ENCODE peak calls at places on chromosomes 11 and 22, in five cellular contexts. S, L, Q, Y and F are unnamed samples.

GRCh38 chr11:9530020-9530628 is 43.3 kb upstream of the WEE1 start:
- DNase-seq in S (no peak), L (no peak), Q (no peak), Y (no peak), F (no peak)

GRCh38 chr11:68690671-68691401 is 6.5 kb downstream of the GAL start:
- DNase-seq in S (no peak), L (no peak), Q (peak), Y (no peak), F (no peak)

GRCh38 chr11:88106685-88107084 is 68.6 kb downstream of the RAB38 start:
- DNase-seq in S (no peak), L (no peak), Q (no peak), Y (no peak), F (no peak)

GRCh38 chr22:29011200-29011867 is 50.3 kb downstream of the C22orf31 start:
- DNase-seq in S (no peak), L (peak), Q (no peak), Y (no peak), F (peak)

GRCh38 chr11:129319751-129320150 is 55.9 kb upstream of the BARX2 start:
- DNase-seq in S (no peak), L (no peak), Q (no peak), Y (no peak), F (no peak)

GRCh38 chr22:49803134-49803533 is 24.5 kb downstream of the BRD1 start:
- DNase-seq in S (no peak), L (no peak), Q (no peak), Y (no peak), F (no peak)

GRCh38 chr11:128695539-128696221 is 1.8 kb downstream of the FLI1 start:
- DNase-seq in S (no peak), L (peak), Q (peak), Y (no peak), F (no peak)

GRCh38 chr11:93524173-93524536 is 19.0 kb downstream of the SMCO4 start:
- DNase-seq in S (no peak), L (no peak), Q (no peak), Y (no peak), F (no peak)

GRCh38 chr11:47980093-47980906 is at the start of gene PTPRJ:
- DNase-seq in S (peak), L (peak), Q (peak), Y (no peak), F (peak)

GRCh38 chr11:2513441-2513840 is 68.6 kb downstream of the KCNQ1 start:
- DNase-seq in S (no peak), L (peak), Q (no peak), Y (no peak), F (no peak)

GRCh38 chr11:102343789-102344188 is 3.2 kb upstream of the BIRC2 start:
- DNase-seq in S (no peak), L (no peak), Q (no peak), Y (no peak), F (no peak)

GRCh38 chr11:2584812-2585565 is 114.8 kb downstream of the KCNQ1OT1 start:
- DNase-seq in S (peak), L (no peak), Q (peak), Y (no peak), F (peak)

GRCh38 chr11:15073361-15074205 is at the start of gene CALCB:
- DNase-seq in S (no peak), L (no peak), Q (no peak), Y (no peak), F (no peak)

GRCh38 chr22:35192121-35192918 is 65.0 kb upstream of the HMGXB4 start:
- DNase-seq in S (no peak), L (no peak), Q (no peak), Y (no peak), F (no peak)

GRCh38 chr11:94315664-94316063 is 11.3 kb downstream of the IZUMO1R start:
- DNase-seq in S (no peak), L (no peak), Q (no peak), Y (no peak), F (no peak)

GRCh38 chr22:22878801-22879674 is 8.6 kb upstream of the IGLL5 start:
- DNase-seq in S (no peak), L (no peak), Q (no peak), Y (no peak), F (no peak)

GRCh38 chr11:124143034-124143433 is 27.8 kb downstream of the VWA5A start:
- DNase-seq in S (no peak), L (no peak), Q (no peak), Y (no peak), F (no peak)

GRCh38 chr11:2193099-2193886 is 21.7 kb upstream of the TH start:
- DNase-seq in S (no peak), L (peak), Q (no peak), Y (no peak), F (peak)

GRCh38 chr22:47059076-47059475 is 296.6 kb downstream of the TBC1D22A start:
- DNase-seq in S (no peak), L (no peak), Q (peak), Y (no peak), F (no peak)

GRCh38 chr11:12184696-12185095 is 74.3 kb downstream of the MICAL2 start:
- DNase-seq in S (no peak), L (no peak), Q (no peak), Y (no peak), F (no peak)

GRCh38 chr11:120095516-120095915 is 42.4 kb downstream of the TRIM29 start:
- DNase-seq in S (no peak), L (no peak), Q (no peak), Y (no peak), F (no peak)

GRCh38 chr11:9158898-9159391 is 67.5 kb upstream of the SCUBE2 start:
- DNase-seq in S (no peak), L (no peak), Q (no peak), Y (no peak), F (no peak)

GRCh38 chr11:95359756-95360155 is 128.8 kb upstream of the SESN3 start:
- DNase-seq in S (no peak), L (no peak), Q (no peak), Y (no peak), F (no peak)

GRCh38 chr22:45400046-45400445 is 13.4 kb downstream of the SMC1B start:
- DNase-seq in S (no peak), L (no peak), Q (no peak), Y (no peak), F (no peak)

GRCh38 chr22:22357024-22357868 is 112.7 kb downstream of the VPREB1 start:
- DNase-seq in S (peak), L (peak), Q (peak), Y (peak), F (peak)

GRCh38 chr11:76627541-76628082 is 42.9 kb downstream of the LRRC32 start:
- DNase-seq in S (no peak), L (no peak), Q (peak), Y (no peak), F (no peak)

GRCh38 chr22:47768027-47768426 is 1005.6 kb downstream of the TBC1D22A start:
- DNase-seq in S (no peak), L (no peak), Q (no peak), Y (no peak), F (no peak)

GRCh38 chr11:87473174-87473573 is 435.4 kb downstream of the TMEM135 start:
- DNase-seq in S (no peak), L (no peak), Q (no peak), Y (no peak), F (no peak)

GRCh38 chr11:12625438-12626071 is 48.7 kb upstream of the TEAD1 start:
- DNase-seq in S (no peak), L (no peak), Q (no peak), Y (no peak), F (no peak)

GRCh38 chr11:102727890-102728289 is 3.1 kb upstream of the MMP8 start:
- DNase-seq in S (no peak), L (no peak), Q (no peak), Y (no peak), F (no peak)

GRCh38 chr11:96222102-96222501 is 120.9 kb downstream of the MAML2 start:
- DNase-seq in S (no peak), L (no peak), Q (no peak), Y (no peak), F (no peak)

GRCh38 chr22:19393704-19394103 is 37.8 kb downstream of the HIRA start:
- DNase-seq in S (no peak), L (no peak), Q (no peak), Y (no peak), F (no peak)

GRCh38 chr11:129888451-129888850 is 6.9 kb downstream of the NFRKB start:
- DNase-seq in S (no peak), L (no peak), Q (no peak), Y (no peak), F (no peak)

GRCh38 chr11:46977038-46977818 is 40.7 kb downstream of the CSTPP1 start:
- DNase-seq in S (no peak), L (no peak), Q (no peak), Y (no peak), F (no peak)

GRCh38 chr11:20192641-20193040 is 32.4 kb upstream of the DBX1 start:
- DNase-seq in S (no peak), L (no peak), Q (no peak), Y (no peak), F (no peak)

GRCh38 chr11:102596578-102596977 is 28.6 kb downstream of the MMP20 start:
- DNase-seq in S (no peak), L (no peak), Q (no peak), Y (no peak), F (no peak)

GRCh38 chr22:36359172-36359973 is 28.4 kb downstream of the MYH9 start:
- DNase-seq in S (no peak), L (no peak), Q (no peak), Y (no peak), F (no peak)
- TF ChIP-seq EP300 in S (no peak), L (no peak), Q (no peak), Y (no peak), F (no peak)

DNA sequence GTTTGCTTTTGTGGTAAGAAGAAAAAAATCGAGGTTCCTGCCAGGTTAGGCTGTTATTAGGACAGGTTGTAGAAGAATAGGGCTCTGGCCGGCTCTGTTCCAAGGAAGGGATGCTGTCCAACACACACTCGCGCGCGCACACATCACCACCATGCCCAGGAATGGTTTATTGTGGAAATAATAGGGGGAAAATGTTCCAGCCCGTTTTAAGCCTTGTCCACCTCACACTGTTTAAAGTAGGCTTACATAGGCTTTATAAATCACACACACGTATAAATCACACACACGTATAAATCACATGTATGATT is 1.2 kb upstream of the ARHGAP20 start:
- DNase-seq in S (no peak), L (no peak), Q (peak), Y (no peak), F (no peak)
- TF ChIP-seq CTCF in S (no peak), L (no peak), Q (no peak), Y (no peak), F (no peak)

GRCh38 chr11:91823252-91823830 is 401.3 kb upstream of the FAT3 start:
- DNase-seq in S (no peak), L (no peak), Q (no peak), Y (no peak), F (no peak)

GRCh38 chr11:91819743-91820142 is 404.9 kb upstream of the FAT3 start:
- DNase-seq in S (no peak), L (no peak), Q (no peak), Y (no peak), F (no peak)

GRCh38 chr11:91820709-91821108 is 403.9 kb upstream of the FAT3 start:
- DNase-seq in S (no peak), L (no peak), Q (no peak), Y (no peak), F (no peak)

GRCh38 chr11:91819195-91819594 is 405.4 kb upstream of the FAT3 start:
- DNase-seq in S (no peak), L (no peak), Q (no peak), Y (no peak), F (no peak)

DNA sequence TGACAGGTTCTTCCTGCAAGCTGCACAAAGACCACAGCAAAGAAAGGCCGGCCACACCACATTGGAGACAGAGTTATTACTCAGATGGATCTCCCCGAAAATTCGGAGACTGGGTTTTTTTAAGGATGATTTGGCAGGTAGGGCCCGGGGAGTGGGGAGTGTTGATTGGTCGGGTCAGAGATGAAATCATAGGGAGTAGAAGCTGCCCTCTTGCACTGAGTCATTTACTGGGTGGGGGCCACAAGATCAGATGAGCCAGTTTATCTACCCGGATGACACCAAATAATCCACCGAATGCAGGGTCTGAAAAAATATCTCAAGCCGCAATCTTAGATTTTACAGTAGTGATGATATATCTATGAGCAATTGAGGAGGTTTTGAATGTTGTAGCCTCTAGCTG is 401.8 kb upstream of the FAT3 start:
- DNase-seq in S (no peak), L (no peak), Q (no peak), Y (no peak), F (no peak)
- TF ChIP-seq EP300 in S (no peak), L (no peak), Q (no peak), Y (no peak), F (no peak)

GRCh38 chr11:71109186-71109585 is 143.2 kb downstream of the SHANK2 start:
- DNase-seq in S (no peak), L (no peak), Q (no peak), Y (no peak), F (no peak)

GRCh38 chr11:71106671-71107070 is 145.7 kb downstream of the SHANK2 start:
- DNase-seq in S (no peak), L (no peak), Q (no peak), Y (no peak), F (no peak)

GRCh38 chr11:71109586-71109985 is 142.8 kb downstream of the SHANK2 start:
- DNase-seq in S (no peak), L (no peak), Q (no peak), Y (no peak), F (no peak)

GRCh38 chr11:71112454-71112853 is 139.9 kb downstream of the SHANK2 start:
- DNase-seq in S (no peak), L (no peak), Q (no peak), Y (no peak), F (no peak)

GRCh38 chr11:71108013-71108865 is 144.1 kb downstream of the SHANK2 start:
- DNase-seq in S (no peak), L (no peak), Q (no peak), Y (no peak), F (no peak)
- TF ChIP-seq CTCF in S (no peak), L (no peak), Q (no peak), Y (no peak), F (no peak)

GRCh38 chr11:21567628-21568290 is 625.1 kb upstream of the ANO5 start:
- DNase-seq in S (no peak), L (no peak), Q (no peak), Y (no peak), F (no peak)
- TF ChIP-seq EP300 in S (no peak), L (no peak), Q (no peak), Y (no peak), F (no peak)

GRCh38 chr11:75589933-75590332 is 27.9 kb downstream of the SERPINH1 start:
- DNase-seq in S (no peak), L (no peak), Q (no peak), Y (no peak), F (no peak)
- TF ChIP-seq CTCF in S (no peak), L (no peak), Q (no peak), Y (no peak), F (no peak)

GRCh38 chr11:73196576-73196975 is 21.5 kb upstream of the P2RY2 start:
- DNase-seq in S (no peak), L (peak), Q (peak), Y (no peak), F (no peak)

GRCh38 chr11:73194034-73194507 is 24.0 kb upstream of the P2RY2 start:
- DNase-seq in S (peak), L (peak), Q (peak), Y (no peak), F (no peak)

GRCh38 chr11:73193251-73194033 is 24.6 kb upstream of the P2RY2 start:
- DNase-seq in S (peak), L (peak), Q (peak), Y (no peak), F (peak)

GRCh38 chr11:73195191-73196007 is 22.7 kb upstream of the P2RY2 start:
- DNase-seq in S (peak), L (peak), Q (peak), Y (no peak), F (peak)

GRCh38 chr11:73194593-73194992 is 23.5 kb upstream of the P2RY2 start:
- DNase-seq in S (peak), L (peak), Q (peak), Y (no peak), F (no peak)
- TF ChIP-seq EP300 in S (no peak), L (peak), Q (no peak), Y (no peak), F (no peak)

GRCh38 chr11:66327171-66328035 is 8.8 kb downstream of the RIN1 start:
- DNase-seq in S (no peak), L (no peak), Q (no peak), Y (no peak), F (no peak)
- TF ChIP-seq CTCF in S (no peak), L (no peak), Q (no peak), Y (no peak), F (no peak)

GRCh38 chr11:65014146-65014960 is at the start of gene ARL2:
- DNase-seq in S (no peak), L (no peak), Q (no peak), Y (no peak), F (peak)
- TF ChIP-seq EP300 in S (no peak), L (no peak), Q (no peak), Y (no peak), F (no peak)

GRCh38 chr22:44314425-44315067 is 1.8 kb upstream of the SHISAL1 start:
- DNase-seq in S (no peak), L (no peak), Q (no peak), Y (no peak), F (no peak)
- TF ChIP-seq CTCF in S (no peak), L (no peak), Q (no peak), Y (no peak), F (no peak)